ENCODE peak calls at places on chromosomes 1 and 21, in eight cellular contexts. F, M, N, H, K, E, T and O are unnamed samples.

GRCh38 chr1:46409063-46409372 is 14.9 kb downstream of the FAAH start:
- DNase-seq in F (no peak), M (no peak), N (no peak), H (no peak), K (no peak), E (no peak), T (no peak), O (no peak)

GRCh38 chr1:213244664-213245091 is 193.6 kb downstream of the RPS6KC1 start:
- DNase-seq in F (peak), M (peak), N (peak), H (peak), K (no peak), E (no peak), T (no peak), O (peak)

GRCh38 chr1:207003216-207003615 is 29.3 kb downstream of the C1orf116 start:
- DNase-seq in F (no peak), M (no peak), N (no peak), H (no peak), K (no peak), E (no peak), T (no peak), O (no peak)

GRCh38 chr1:214332950-214333798 is 52.2 kb downstream of the SMYD2 start:
- DNase-seq in F (peak), M (peak), N (peak), H (peak), K (no peak), E (no peak), T (peak), O (peak)

GRCh38 chr1:54806931-54807611 is 5.9 kb upstream of the TTC22 start:
- DNase-seq in F (no peak), M (peak), N (no peak), H (no peak), K (no peak), E (peak), T (peak), O (no peak)

GRCh38 chr1:101520302-101520701 is 283.5 kb downstream of the S1PR1 start:
- DNase-seq in F (peak), M (peak), N (peak), H (peak), K (no peak), E (no peak), T (no peak), O (peak)

GRCh38 chr1:197356723-197357533 is 88.9 kb downstream of the CRB1 start:
- DNase-seq in F (peak), M (peak), N (peak), H (peak), K (peak), E (no peak), T (no peak), O (no peak)

GRCh38 chr1:229370601-229371021 is 27.8 kb upstream of the CCSAP start:
- DNase-seq in F (no peak), M (no peak), N (no peak), H (peak), K (no peak), E (peak), T (no peak), O (peak)

GRCh38 chr1:9361630-9362256 is 69.0 kb downstream of the SPSB1 start:
- DNase-seq in F (no peak), M (no peak), N (no peak), H (no peak), K (no peak), E (no peak), T (no peak), O (no peak)

GRCh38 chr1:221851341-221851740 is 109.5 kb upstream of the DUSP10 start:
- DNase-seq in F (no peak), M (no peak), N (no peak), H (no peak), K (no peak), E (no peak), T (no peak), O (no peak)

GRCh38 chr1:185373813-185374524 is 56.9 kb upstream of the IVNS1ABP start:
- DNase-seq in F (peak), M (peak), N (no peak), H (no peak), K (no peak), E (no peak), T (no peak), O (no peak)

GRCh38 chr1:181189245-181189644 is 100.7 kb downstream of the IER5 start:
- DNase-seq in F (no peak), M (no peak), N (no peak), H (no peak), K (no peak), E (no peak), T (no peak), O (no peak)
- H3K27ac ChIP-seq in F (no peak), M (no peak), N (no peak), H (no peak), K (no peak), E (no peak), T (no peak), O (peak)

DNA sequence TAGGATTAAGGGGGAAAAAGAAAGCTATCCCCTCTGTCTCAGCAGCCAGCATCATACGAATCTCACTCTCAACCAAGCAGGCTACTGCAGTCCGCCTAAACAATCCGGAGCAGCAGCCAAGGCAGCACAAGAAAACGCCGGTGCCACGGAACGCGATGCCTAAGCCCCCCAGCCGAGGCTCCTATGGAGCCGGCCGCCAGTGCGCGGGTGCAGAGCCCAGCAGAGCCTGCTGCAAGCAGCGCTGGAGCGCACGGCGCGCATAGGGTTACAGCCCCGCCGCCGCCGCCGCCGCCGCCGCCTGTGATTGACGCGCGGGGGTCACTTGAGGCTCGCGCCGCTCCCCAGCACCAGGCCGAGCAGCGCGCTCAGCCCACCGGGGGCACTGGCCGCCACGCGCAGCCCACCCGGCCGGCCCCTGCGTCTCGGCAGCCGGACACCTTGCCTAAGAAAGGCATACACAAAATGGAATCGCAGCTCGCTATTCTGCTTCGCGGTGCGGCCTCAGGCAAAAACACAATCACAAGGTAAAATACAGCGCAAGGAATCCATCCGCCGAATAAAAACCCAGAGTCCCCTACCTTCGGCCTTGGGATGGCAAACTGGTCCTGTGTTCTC is 780 bp downstream of the HIVEP3 start:
- DNase-seq in F (no peak), M (peak), N (peak), H (peak), K (no peak), E (no peak), T (peak), O (peak)
- H3K4me3 ChIP-seq in F (peak), M (peak), N (peak), H (peak), K (peak), E (peak), T (peak), O (peak)

GRCh38 chr1:20350421-20350820 is 59.7 kb downstream of the VWA5B1 start:
- DNase-seq in F (no peak), M (no peak), N (no peak), H (no peak), K (no peak), E (peak), T (no peak), O (no peak)
- H3K27ac ChIP-seq in F (no peak), M (no peak), N (no peak), H (no peak), K (no peak), E (no peak), T (no peak), O (no peak)

DNA sequence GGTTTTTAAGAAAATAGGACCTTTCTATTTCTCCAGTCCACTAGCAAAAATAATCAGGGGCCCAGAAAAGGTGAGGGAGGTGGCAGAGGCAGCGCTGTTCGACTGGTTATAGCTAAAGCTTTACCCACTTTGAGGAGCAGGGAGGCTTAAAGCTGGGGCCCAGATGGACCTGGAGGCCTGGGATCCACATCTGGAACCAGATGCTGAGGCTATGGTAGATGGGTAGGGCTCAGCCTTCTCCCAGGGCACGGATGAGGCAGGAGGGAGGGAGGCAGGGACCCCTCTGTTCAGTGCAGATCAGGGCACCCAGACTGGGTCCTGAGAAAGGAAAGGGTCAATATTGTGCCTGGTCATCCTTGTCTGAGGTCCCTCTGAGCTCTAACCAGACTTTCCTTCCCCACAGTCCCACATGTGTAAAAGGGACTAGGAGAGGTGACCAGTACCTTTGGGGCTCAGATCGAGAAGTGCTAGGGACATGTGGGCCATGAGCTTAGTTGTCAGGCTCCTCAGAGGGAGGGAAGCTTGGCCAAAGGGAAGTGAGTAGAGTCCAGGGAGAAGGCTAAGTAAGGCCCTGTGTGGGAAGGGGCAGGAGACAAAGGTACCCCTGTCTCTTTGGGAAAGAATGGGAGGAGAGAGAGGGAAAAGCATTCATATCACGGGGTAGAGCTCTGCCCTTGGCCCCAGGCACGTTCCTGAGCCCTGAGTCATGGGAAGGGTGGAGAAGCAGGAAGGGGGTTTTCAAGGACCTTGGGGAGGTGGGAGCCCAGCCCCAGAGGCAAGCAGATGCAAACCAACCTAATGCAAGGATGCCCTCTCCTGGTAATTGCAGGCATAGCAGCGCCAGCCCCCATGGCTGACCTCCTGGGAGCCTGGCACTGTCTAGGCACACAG is 15.4 kb downstream of the LMNA start:
- DNase-seq in F (peak), M (peak), N (peak), H (peak), K (peak), E (peak), T (peak), O (peak)
- H3K4me3 ChIP-seq in F (peak), M (peak), N (no peak), H (no peak), K (no peak), E (peak), T (peak), O (peak)

DNA sequence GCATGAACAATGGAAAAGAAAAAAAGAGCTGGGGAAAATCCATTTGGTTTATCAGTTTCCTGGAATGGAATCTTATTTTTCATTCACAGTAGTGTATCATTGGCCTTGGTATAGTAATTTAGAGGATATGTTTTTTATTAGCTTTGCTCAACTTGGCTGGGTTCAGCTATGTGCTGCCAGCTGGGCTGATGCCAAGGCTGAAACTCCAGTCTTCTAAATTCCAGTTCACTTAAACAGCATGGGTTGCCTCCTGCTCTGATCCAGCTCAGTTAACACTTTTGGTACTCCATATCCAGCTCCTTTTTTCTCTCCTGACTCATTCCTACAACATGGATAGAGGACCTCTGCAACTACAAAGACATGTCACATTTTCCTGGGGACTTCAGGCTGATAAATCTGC is 80.7 kb upstream of the SLFNL1 start:
- DNase-seq in F (peak), M (peak), N (no peak), H (no peak), K (no peak), E (peak), T (peak), O (peak)
- H3K27ac ChIP-seq in F (no peak), M (peak), N (no peak), H (peak), K (no peak), E (peak), T (peak), O (peak)

DNA sequence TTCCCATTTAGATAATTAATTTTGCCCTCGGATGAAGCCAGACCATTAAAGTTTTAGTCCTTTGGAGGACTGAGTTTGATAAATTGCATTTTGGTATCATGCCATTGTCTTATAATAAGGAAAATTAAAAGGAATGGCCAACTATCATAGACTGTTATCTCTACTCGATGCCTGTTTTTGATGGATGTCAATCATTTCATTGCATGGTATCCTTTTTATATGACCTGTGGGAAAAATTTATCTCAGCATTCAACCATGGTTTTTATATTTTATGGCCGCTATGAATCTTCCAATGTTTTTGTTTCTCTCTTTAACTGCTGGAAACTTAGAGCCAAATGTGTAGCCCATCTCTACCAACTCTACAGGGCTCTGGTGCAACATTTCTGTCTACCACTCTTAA is 9.9 kb upstream of the CCT8 start:
- DNase-seq in F (no peak), M (no peak), N (no peak), H (no peak), K (no peak), E (no peak), T (no peak), O (no peak)
- H3K4me3 ChIP-seq in F (no peak), M (no peak), N (no peak), H (no peak), K (no peak), E (no peak), T (no peak), O (no peak)